ENCODE peak calls at places on chromosome 11, in ten cellular contexts. E, S, L, U, Q, W, J, A, T and C are unnamed samples.

GRCh38 chr11:124938206-124938765 is 2.4 kb upstream of the HEPACAM start:
- DNase-seq in A (no peak), W (no peak), T (no peak), S (no peak), J (no peak), E (no peak), L (no peak), Q (no peak), U (no peak), C (no peak)

GRCh38 chr11:76030286-76030685 is 176.0 kb downstream of the WNT11 start:
- DNase-seq in T (no peak), L (peak; percentile 38), U (no peak), E (no peak), S (no peak), A (no peak), W (no peak), Q (no peak), J (no peak), C (no peak)

GRCh38 chr11:27087425-27087824 is 46.8 kb downstream of the BBOX1 start:
- DNase-seq in U (no peak), Q (no peak), J (no peak), L (no peak), E (no peak), W (no peak), S (no peak), A (no peak), T (no peak), C (no peak)

GRCh38 chr11:79018371-79018849 is 422.4 kb downstream of the TENM4 start:
- DNase-seq in W (no peak), A (no peak), L (peak; percentile 38), S (no peak), U (no peak), Q (no peak), T (no peak), J (no peak), E (no peak), C (no peak)

GRCh38 chr11:14029415-14029814 is 66.9 kb downstream of the SPON1 start:
- DNase-seq in Q (no peak), A (no peak), S (no peak), T (no peak), L (no peak), U (no peak), J (no peak), E (no peak), W (no peak), C (no peak)

GRCh38 chr11:134749040-134749586 is 337.1 kb upstream of the B3GAT1 start:
- DNase-seq in J (no peak), L (no peak), W (no peak), E (no peak), A (peak; percentile 12), U (no peak), S (no peak), Q (no peak), T (no peak), C (no peak)

GRCh38 chr11:47413908-47414684 is 5.7 kb downstream of the SLC39A13 start:
- DNase-seq in S (no peak), T (no peak), J (no peak), Q (no peak), L (no peak), W (no peak), E (no peak), U (no peak), A (no peak), C (no peak)

GRCh38 chr11:36500315-36500721 is 9.8 kb downstream of the TRAF6 start:
- DNase-seq in A (no peak), L (peak; percentile 94), J (no peak), S (no peak), T (no peak), U (no peak), E (no peak), Q (no peak), W (no peak), C (no peak)

GRCh38 chr11:35526370-35526792 is 965 bp upstream of the PAMR1 start:
- DNase-seq in L (no peak), W (no peak), J (no peak), Q (no peak), A (no peak), T (no peak), S (no peak), E (no peak), U (no peak), C (no peak)

GRCh38 chr11:94732617-94733292 is 35.4 kb upstream of the AMOTL1 start:
- DNase-seq in W (no peak), J (no peak), U (peak; percentile 69), A (no peak), T (no peak), E (no peak), L (peak; percentile 85), S (no peak), Q (no peak), C (no peak)

GRCh38 chr11:64862914-64863313 is 15.5 kb downstream of the EHD1 start:
- DNase-seq in E (no peak), J (no peak), U (peak; percentile 72), W (no peak), L (no peak), Q (no peak), A (no peak), S (no peak), T (no peak), C (no peak)

GRCh38 chr11:122099345-122100045 is 16.5 kb downstream of the BLID start:
- DNase-seq in U (no peak), L (peak; percentile 55), E (peak; percentile 42), Q (no peak), W (no peak), A (no peak), T (no peak), J (no peak), S (no peak), C (no peak)

GRCh38 chr11:105524286-105524685 is 85.6 kb upstream of the GRIA4 start:
- DNase-seq in W (no peak), E (no peak), L (no peak), J (peak; percentile 8), T (no peak), S (no peak), U (no peak), A (no peak), Q (no peak), C (no peak)